ENCODE peak calls at places on chromosome 14, in six cellular contexts. One of them, this sample, is unnamed.

GRCh38 chr14:59022144-59022543 is 166.3 kb upstream of the DAAM1 start:
- DNase-seq in astrocyte of the spinal cord: no peak
- DNase-seq in GM13976: no peak
- DNase-seq in lower lobe of right lung: no peak
- DNase-seq in psoas muscle: no peak
- DNase-seq in GM20000: no peak
- DNase-seq in this sample: no peak

GRCh38 chr14:68384335-68384734 is 408.5 kb downstream of the ZFP36L1 start:
- DNase-seq in GM20000: no peak
- DNase-seq in psoas muscle: no peak
- DNase-seq in astrocyte of the spinal cord: no peak
- DNase-seq in lower lobe of right lung: no peak
- DNase-seq in GM13976: no peak
- DNase-seq in this sample: no peak

GRCh38 chr14:21724115-21724973 is 50.7 kb upstream of the OR4E1 start:
- DNase-seq in GM13976: no peak
- DNase-seq in astrocyte of the spinal cord: no peak
- DNase-seq in GM20000: no peak
- DNase-seq in lower lobe of right lung: no peak
- DNase-seq in psoas muscle: no peak
- DNase-seq in this sample: no peak

GRCh38 chr14:102140027-102140749 is 491 bp downstream of the WDR20 start:
- DNase-seq in astrocyte of the spinal cord: peak
- DNase-seq in psoas muscle: peak
- DNase-seq in GM20000: peak
- DNase-seq in lower lobe of right lung: peak
- DNase-seq in GM13976: peak
- DNase-seq in this sample: peak

GRCh38 chr14:64637735-64638473 is 66.3 kb upstream of the PLEKHG3 start:
- DNase-seq in GM13976: no peak
- DNase-seq in lower lobe of right lung: no peak
- DNase-seq in GM20000: no peak
- DNase-seq in astrocyte of the spinal cord: no peak
- DNase-seq in psoas muscle: no peak
- DNase-seq in this sample: no peak

GRCh38 chr14:68386950-68387779 is 405.7 kb downstream of the ZFP36L1 start:
- DNase-seq in astrocyte of the spinal cord: peak
- DNase-seq in lower lobe of right lung: no peak
- DNase-seq in GM13976: no peak
- DNase-seq in psoas muscle: no peak
- DNase-seq in GM20000: no peak
- DNase-seq in this sample: no peak

GRCh38 chr14:52961060-52961639 is 10.3 kb upstream of the FERMT2 start:
- DNase-seq in psoas muscle: peak
- DNase-seq in GM13976: peak
- DNase-seq in astrocyte of the spinal cord: peak
- DNase-seq in GM20000: peak
- DNase-seq in lower lobe of right lung: no peak
- DNase-seq in this sample: peak

GRCh38 chr14:63157195-63157594 is 47.0 kb upstream of the RHOJ start:
- DNase-seq in lower lobe of right lung: no peak
- DNase-seq in astrocyte of the spinal cord: no peak
- DNase-seq in GM13976: no peak
- DNase-seq in GM20000: no peak
- DNase-seq in psoas muscle: no peak
- DNase-seq in this sample: no peak

GRCh38 chr14:97010491-97011160 is 213.4 kb downstream of the VRK1 start:
- DNase-seq in GM13976: no peak
- DNase-seq in astrocyte of the spinal cord: no peak
- DNase-seq in psoas muscle: no peak
- DNase-seq in GM20000: no peak
- DNase-seq in lower lobe of right lung: no peak
- DNase-seq in this sample: peak

GRCh38 chr14:103128631-103129300 is 5.5 kb downstream of the TNFAIP2 start:
- DNase-seq in GM20000: no peak
- DNase-seq in GM13976: no peak
- DNase-seq in psoas muscle: no peak
- DNase-seq in astrocyte of the spinal cord: no peak
- DNase-seq in lower lobe of right lung: peak
- DNase-seq in this sample: no peak

GRCh38 chr14:101225116-101225728 is 321.7 kb upstream of the RTL1 start:
- DNase-seq in psoas muscle: no peak
- DNase-seq in GM13976: no peak
- DNase-seq in astrocyte of the spinal cord: no peak
- DNase-seq in GM20000: no peak
- DNase-seq in lower lobe of right lung: no peak
- DNase-seq in this sample: peak

GRCh38 chr14:68694516-68695235 is 98.2 kb downstream of the ZFP36L1 start:
- DNase-seq in lower lobe of right lung: no peak
- DNase-seq in astrocyte of the spinal cord: peak
- DNase-seq in GM13976: no peak
- DNase-seq in GM20000: no peak
- DNase-seq in psoas muscle: no peak
- DNase-seq in this sample: no peak

GRCh38 chr14:88166616-88167015 is 156.5 kb downstream of the KCNK10 start:
- DNase-seq in astrocyte of the spinal cord: peak
- DNase-seq in GM20000: no peak
- DNase-seq in psoas muscle: no peak
- DNase-seq in lower lobe of right lung: no peak
- DNase-seq in GM13976: no peak
- DNase-seq in this sample: no peak

GRCh38 chr14:70027785-70028428 is 148.7 kb downstream of the SMOC1 start:
- DNase-seq in astrocyte of the spinal cord: peak
- DNase-seq in lower lobe of right lung: peak
- DNase-seq in GM13976: peak
- DNase-seq in GM20000: peak
- DNase-seq in psoas muscle: peak
- DNase-seq in this sample: peak

GRCh38 chr14:67487332-67487731 is 1.2 kb downstream of the TMEM229B start:
- DNase-seq in GM13976: no peak
- DNase-seq in GM20000: no peak
- DNase-seq in lower lobe of right lung: no peak
- DNase-seq in psoas muscle: no peak
- DNase-seq in astrocyte of the spinal cord: no peak
- DNase-seq in this sample: no peak

GRCh38 chr14:37168721-37169120 is 3.7 kb downstream of the SLC25A21 start:
- DNase-seq in psoas muscle: no peak
- DNase-seq in GM13976: no peak
- DNase-seq in astrocyte of the spinal cord: no peak
- DNase-seq in lower lobe of right lung: no peak
- DNase-seq in GM20000: no peak
- DNase-seq in this sample: no peak

GRCh38 chr14:51597511-51597920 is 54.2 kb upstream of the FRMD6 start:
- DNase-seq in lower lobe of right lung: no peak
- DNase-seq in GM13976: no peak
- DNase-seq in psoas muscle: no peak
- DNase-seq in astrocyte of the spinal cord: no peak
- DNase-seq in GM20000: no peak
- DNase-seq in this sample: no peak

GRCh38 chr14:61394542-61394941 is 73.2 kb downstream of the PRKCH start:
- DNase-seq in GM13976: no peak
- DNase-seq in GM20000: no peak
- DNase-seq in lower lobe of right lung: no peak
- DNase-seq in psoas muscle: no peak
- DNase-seq in astrocyte of the spinal cord: no peak
- DNase-seq in this sample: no peak

GRCh38 chr14:24194873-24195185 is 412 bp downstream of the TM9SF1 start:
- DNase-seq in GM20000: no peak
- DNase-seq in lower lobe of right lung: no peak
- DNase-seq in GM13976: no peak
- DNase-seq in psoas muscle: no peak
- DNase-seq in astrocyte of the spinal cord: no peak
- DNase-seq in this sample: no peak

GRCh38 chr14:71721791-71722190 is 210.4 kb upstream of the RGS6 start:
- DNase-seq in GM20000: no peak
- DNase-seq in lower lobe of right lung: no peak
- DNase-seq in GM13976: no peak
- DNase-seq in astrocyte of the spinal cord: no peak
- DNase-seq in psoas muscle: no peak
- DNase-seq in this sample: no peak

GRCh38 chr14:105010891-105011291 is 10.0 kb downstream of the CDCA4 start:
- DNase-seq in lower lobe of right lung: no peak
- DNase-seq in GM13976: no peak
- DNase-seq in psoas muscle: no peak
- DNase-seq in GM20000: no peak
- DNase-seq in astrocyte of the spinal cord: no peak
- DNase-seq in this sample: no peak

GRCh38 chr14:105014032-105014431 is 6.9 kb downstream of the CDCA4 start:
- DNase-seq in lower lobe of right lung: no peak
- DNase-seq in GM13976: no peak
- DNase-seq in psoas muscle: no peak
- DNase-seq in astrocyte of the spinal cord: no peak
- DNase-seq in GM20000: no peak
- DNase-seq in this sample: no peak

GRCh38 chr14:105013150-105013787 is 7.6 kb downstream of the CDCA4 start:
- DNase-seq in psoas muscle: no peak
- DNase-seq in GM13976: no peak
- DNase-seq in astrocyte of the spinal cord: no peak
- DNase-seq in lower lobe of right lung: no peak
- DNase-seq in GM20000: no peak
- DNase-seq in this sample: no peak

GRCh38 chr14:105011312-105011990 is 9.4 kb downstream of the CDCA4 start:
- DNase-seq in psoas muscle: no peak
- DNase-seq in lower lobe of right lung: no peak
- DNase-seq in astrocyte of the spinal cord: no peak
- DNase-seq in GM20000: no peak
- DNase-seq in GM13976: no peak
- DNase-seq in this sample: no peak

DNA sequence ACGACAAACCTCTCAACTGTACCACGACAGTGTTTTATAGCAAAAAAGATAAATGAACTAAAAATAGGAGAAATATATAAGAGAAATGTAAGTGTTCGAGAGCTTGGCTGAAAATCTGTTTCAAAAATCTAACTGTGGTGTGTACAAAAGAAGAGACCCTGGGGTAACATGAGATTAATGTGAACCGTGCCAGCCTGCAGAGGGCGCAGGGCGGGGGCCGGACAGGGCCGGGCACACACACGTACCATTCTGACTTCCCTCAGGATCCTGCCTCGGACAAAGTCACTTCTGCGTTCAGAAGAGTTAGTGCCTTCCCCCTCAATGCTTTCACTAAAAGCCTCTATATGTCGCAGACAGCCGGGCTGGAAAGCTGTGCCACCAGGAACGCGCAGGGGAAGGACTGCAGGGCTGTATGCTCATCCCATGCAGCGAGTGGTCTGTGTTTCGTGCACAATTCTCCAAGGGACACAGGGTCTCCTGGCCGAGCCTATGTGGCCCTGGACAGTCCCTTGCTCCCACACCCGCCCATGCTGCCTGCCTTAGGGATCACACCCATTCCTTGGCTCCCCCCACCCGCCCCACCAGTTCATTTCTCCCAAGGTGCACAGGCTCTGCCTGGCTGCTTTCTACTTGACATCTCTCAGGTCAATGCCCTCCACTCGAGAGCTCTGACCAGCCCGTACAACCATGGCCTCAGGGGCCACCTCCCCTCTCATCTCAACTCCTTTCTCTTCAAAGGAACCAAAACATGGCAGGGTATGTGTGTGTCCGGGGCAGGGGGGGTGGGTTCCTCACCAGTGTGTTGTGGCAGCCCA is 8.5 kb downstream of the CDCA4 start:
- DNase-seq in lower lobe of right lung: no peak
- DNase-seq in astrocyte of the spinal cord: no peak
- DNase-seq in GM20000: no peak
- DNase-seq in GM13976: no peak
- DNase-seq in psoas muscle: no peak
- DNase-seq in this sample: no peak
- TF ChIP-seq CTCF in lower lobe of right lung: peak
- TF ChIP-seq CTCF in astrocyte of the spinal cord: peak
- TF ChIP-seq CTCF in GM20000: no peak
- TF ChIP-seq CTCF in GM13976: no peak
- TF ChIP-seq CTCF in psoas muscle: peak
- TF ChIP-seq CTCF in this sample: no peak

DNA sequence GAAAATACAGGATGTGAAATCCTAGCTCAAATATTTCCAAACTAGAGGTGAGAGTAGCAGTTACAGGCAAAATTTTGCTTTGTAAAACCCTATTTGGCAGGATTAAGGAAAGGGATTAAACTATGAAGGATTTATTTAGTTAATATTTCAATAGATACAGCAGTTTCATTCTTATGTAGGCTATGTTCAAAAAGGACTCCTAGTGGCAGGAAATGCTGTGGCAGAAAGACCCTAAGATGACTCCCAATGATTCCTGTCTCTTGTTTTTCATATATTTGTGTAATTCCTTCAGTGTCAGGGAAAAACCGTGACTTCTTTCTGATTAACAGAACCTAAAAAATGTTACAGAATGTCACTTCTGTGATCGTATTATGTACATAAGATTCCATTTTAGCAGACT is 299.5 kb upstream of the RPL10L start:
- DNase-seq in lower lobe of right lung: no peak
- DNase-seq in psoas muscle: no peak
- DNase-seq in GM20000: no peak
- DNase-seq in astrocyte of the spinal cord: no peak
- DNase-seq in GM13976: no peak
- DNase-seq in this sample: no peak
- TF ChIP-seq CTCF in lower lobe of right lung: no peak
- TF ChIP-seq CTCF in psoas muscle: no peak
- TF ChIP-seq CTCF in GM20000: no peak
- TF ChIP-seq CTCF in astrocyte of the spinal cord: no peak
- TF ChIP-seq CTCF in GM13976: no peak
- TF ChIP-seq CTCF in this sample: no peak

GRCh38 chr14:85978851-85979250 is 448.9 kb downstream of the FLRT2 start:
- DNase-seq in lower lobe of right lung: no peak
- DNase-seq in GM13976: no peak
- DNase-seq in psoas muscle: no peak
- DNase-seq in GM20000: no peak
- DNase-seq in astrocyte of the spinal cord: no peak
- DNase-seq in this sample: no peak
- TF ChIP-seq CTCF in lower lobe of right lung: no peak
- TF ChIP-seq CTCF in GM13976: no peak
- TF ChIP-seq CTCF in psoas muscle: no peak
- TF ChIP-seq CTCF in GM20000: no peak
- TF ChIP-seq CTCF in astrocyte of the spinal cord: no peak
- TF ChIP-seq CTCF in this sample: no peak

DNA sequence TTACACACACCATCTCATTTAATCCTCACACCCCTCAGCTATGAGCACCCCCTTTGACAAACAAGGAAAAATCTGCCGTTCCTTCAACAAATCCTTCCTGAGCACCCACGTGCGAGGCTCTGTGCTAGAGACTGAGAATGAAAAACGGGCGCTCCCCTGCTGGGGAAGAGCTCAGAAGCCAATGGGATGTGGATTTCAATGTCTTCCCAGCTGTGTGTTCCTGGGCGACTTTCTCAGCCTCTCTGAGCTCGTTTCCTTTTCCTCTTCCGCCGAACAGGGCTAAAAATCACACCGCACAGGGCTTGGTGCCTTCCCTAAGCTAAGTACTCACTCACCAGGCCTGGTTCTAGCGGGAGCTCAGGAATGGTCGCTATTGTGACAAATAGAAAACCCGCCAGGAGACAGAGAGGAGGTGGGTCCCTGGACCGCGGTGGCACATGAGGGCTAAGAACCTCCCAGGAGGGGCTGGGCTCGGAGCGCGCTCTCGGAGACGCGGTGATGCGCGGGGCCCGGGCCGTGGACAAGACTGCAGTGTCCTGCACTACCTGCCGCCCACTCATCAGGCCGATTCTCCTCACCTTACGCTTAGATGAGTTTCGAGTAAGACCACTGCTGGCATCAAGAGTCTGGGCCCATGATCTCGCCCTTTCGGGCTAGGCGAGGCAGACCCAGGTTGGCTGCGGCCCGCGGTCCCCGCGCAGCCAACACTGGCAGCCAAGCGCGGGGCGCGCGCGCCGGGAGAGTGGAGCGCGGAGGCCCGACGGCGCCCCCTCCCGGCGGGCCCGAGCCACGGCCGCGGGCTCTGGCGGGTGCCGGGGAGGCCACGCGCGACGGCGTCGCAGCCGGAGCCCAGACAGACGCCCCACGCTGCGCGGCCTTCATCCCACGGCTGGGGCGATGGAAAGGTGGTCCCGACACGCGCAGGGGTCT is 17.0 kb downstream of the ZDHHC22 start:
- DNase-seq in psoas muscle: peak
- DNase-seq in GM13976: peak
- DNase-seq in lower lobe of right lung: peak
- DNase-seq in GM20000: peak
- DNase-seq in astrocyte of the spinal cord: peak
- DNase-seq in this sample: peak
- TF ChIP-seq CTCF in psoas muscle: peak
- TF ChIP-seq CTCF in GM13976: peak
- TF ChIP-seq CTCF in lower lobe of right lung: peak
- TF ChIP-seq CTCF in GM20000: peak
- TF ChIP-seq CTCF in astrocyte of the spinal cord: peak
- TF ChIP-seq CTCF in this sample: peak

This sample was measured in activated CD8-positive, alpha-beta T cell treated with anti-CD3 and anti-CD28 coated beads for 36 hours.